ENCODE peak calls at places on chromosome 19, in five cellular contexts. One of them, this sample, is unnamed.
A peak's percentile ranks its signal among the peaks of the same experiment; 100 is the strongest.

GRCh38 chr19:19997656-19998268 is 41.5 kb downstream of the ZNF682 start:
- DNase-seq in HFF-Myc: no peak
- DNase-seq in fibroblast of pulmonary artery: no peak
- DNase-seq in heart right ventricle: peak; percentile 6
- DNase-seq in fibroblast of lung: no peak
- DNase-seq in this sample: peak; percentile 24

GRCh38 chr19:42563352-42564210 is 31.1 kb downstream of the CEACAM8 start:
- DNase-seq in fibroblast of pulmonary artery: peak; percentile 58
- DNase-seq in fibroblast of lung: peak; percentile 39
- DNase-seq in heart right ventricle: peak; percentile 32
- DNase-seq in HFF-Myc: peak; percentile 17
- DNase-seq in this sample: no peak

GRCh38 chr19:55070755-55071502 is 4.7 kb upstream of the EPS8L1 start:
- DNase-seq in fibroblast of pulmonary artery: peak; percentile 45
- DNase-seq in heart right ventricle: no peak
- DNase-seq in fibroblast of lung: peak; percentile 77
- DNase-seq in HFF-Myc: no peak
- DNase-seq in this sample: no peak

GRCh38 chr19:45863840-45864628 is at the start of gene FOXA3:
- DNase-seq in HFF-Myc: no peak
- DNase-seq in heart right ventricle: no peak
- DNase-seq in fibroblast of lung: peak; percentile 15
- DNase-seq in fibroblast of pulmonary artery: peak; percentile 25
- DNase-seq in this sample: peak; percentile 60

GRCh38 chr19:58330458-58330857 is 3.7 kb downstream of the ZSCAN22 start:
- DNase-seq in heart right ventricle: no peak
- DNase-seq in HFF-Myc: no peak
- DNase-seq in fibroblast of pulmonary artery: peak; percentile 78
- DNase-seq in fibroblast of lung: peak; percentile 75
- DNase-seq in this sample: no peak

GRCh38 chr19:41416194-41416674 is 10.9 kb downstream of the B3GNT8 start:
- DNase-seq in heart right ventricle: no peak
- DNase-seq in fibroblast of lung: no peak
- DNase-seq in fibroblast of pulmonary artery: no peak
- DNase-seq in HFF-Myc: no peak
- DNase-seq in this sample: no peak

GRCh38 chr19:54414156-54414555 is 1.1 kb upstream of the TTYH1 start:
- DNase-seq in HFF-Myc: no peak
- DNase-seq in fibroblast of pulmonary artery: no peak
- DNase-seq in fibroblast of lung: no peak
- DNase-seq in heart right ventricle: no peak
- DNase-seq in this sample: no peak

GRCh38 chr19:5880604-5881078 is 10.3 kb upstream of the FUT5 start:
- DNase-seq in fibroblast of lung: peak; percentile 72
- DNase-seq in fibroblast of pulmonary artery: peak; percentile 60
- DNase-seq in HFF-Myc: no peak
- DNase-seq in heart right ventricle: peak; percentile 75
- DNase-seq in this sample: no peak

GRCh38 chr19:294341-294818 is 3.2 kb upstream of the PLPP2 start:
- DNase-seq in fibroblast of pulmonary artery: peak; percentile 23
- DNase-seq in heart right ventricle: no peak
- DNase-seq in HFF-Myc: no peak
- DNase-seq in fibroblast of lung: no peak
- DNase-seq in this sample: no peak

GRCh38 chr19:42316223-42317211 is 3.4 kb downstream of the TMEM145 start:
- DNase-seq in heart right ventricle: no peak
- DNase-seq in fibroblast of pulmonary artery: no peak
- DNase-seq in HFF-Myc: no peak
- DNase-seq in fibroblast of lung: no peak
- DNase-seq in this sample: no peak

GRCh38 chr19:14774373-14774772 is 4.0 kb downstream of the ADGRE2 start:
- DNase-seq in heart right ventricle: no peak
- DNase-seq in HFF-Myc: no peak
- DNase-seq in fibroblast of pulmonary artery: no peak
- DNase-seq in fibroblast of lung: no peak
- DNase-seq in this sample: no peak

GRCh38 chr19:54521022-54521859 is 18.6 kb downstream of the LAIR2 start:
- DNase-seq in heart right ventricle: no peak
- DNase-seq in fibroblast of pulmonary artery: no peak
- DNase-seq in fibroblast of lung: no peak
- DNase-seq in HFF-Myc: no peak
- DNase-seq in this sample: no peak

GRCh38 chr19:40392894-40393517 is 3.0 kb upstream of the HIPK4 start:
- DNase-seq in fibroblast of pulmonary artery: no peak
- DNase-seq in HFF-Myc: no peak
- DNase-seq in heart right ventricle: no peak
- DNase-seq in fibroblast of lung: no peak
- DNase-seq in this sample: no peak

GRCh38 chr19:54952591-54953344 is 5.4 kb upstream of the NLRP7 start:
- DNase-seq in fibroblast of pulmonary artery: no peak
- DNase-seq in heart right ventricle: no peak
- DNase-seq in HFF-Myc: no peak
- DNase-seq in fibroblast of lung: peak; percentile 96
- DNase-seq in this sample: no peak

GRCh38 chr19:34253711-34254551 is 423 bp upstream of the GARRE1 start:
- DNase-seq in heart right ventricle: peak; percentile 90
- DNase-seq in fibroblast of lung: peak; percentile 59
- DNase-seq in fibroblast of pulmonary artery: no peak
- DNase-seq in HFF-Myc: no peak
- DNase-seq in this sample: peak; percentile 87

GRCh38 chr19:40134866-40135265 is 44.1 kb upstream of the ZNF780A start:
- DNase-seq in HFF-Myc: no peak
- DNase-seq in fibroblast of pulmonary artery: no peak
- DNase-seq in fibroblast of lung: no peak
- DNase-seq in heart right ventricle: no peak
- DNase-seq in this sample: no peak

GRCh38 chr19:5749505-5749904 is 29.1 kb downstream of the CATSPERD start:
- DNase-seq in fibroblast of pulmonary artery: no peak
- DNase-seq in heart right ventricle: no peak
- DNase-seq in fibroblast of lung: no peak
- DNase-seq in HFF-Myc: no peak
- DNase-seq in this sample: no peak

GRCh38 chr19:48210005-48210404 is 39.5 kb downstream of the ZSWIM9 start:
- DNase-seq in fibroblast of pulmonary artery: peak; percentile 13
- DNase-seq in HFF-Myc: no peak
- DNase-seq in heart right ventricle: no peak
- DNase-seq in fibroblast of lung: no peak
- DNase-seq in this sample: no peak
- TF ChIP-seq CTCF in fibroblast of pulmonary artery: no peak
- TF ChIP-seq CTCF in HFF-Myc: no peak
- TF ChIP-seq CTCF in heart right ventricle: no peak
- TF ChIP-seq CTCF in fibroblast of lung: no peak
- TF ChIP-seq CTCF in this sample: no peak

DNA sequence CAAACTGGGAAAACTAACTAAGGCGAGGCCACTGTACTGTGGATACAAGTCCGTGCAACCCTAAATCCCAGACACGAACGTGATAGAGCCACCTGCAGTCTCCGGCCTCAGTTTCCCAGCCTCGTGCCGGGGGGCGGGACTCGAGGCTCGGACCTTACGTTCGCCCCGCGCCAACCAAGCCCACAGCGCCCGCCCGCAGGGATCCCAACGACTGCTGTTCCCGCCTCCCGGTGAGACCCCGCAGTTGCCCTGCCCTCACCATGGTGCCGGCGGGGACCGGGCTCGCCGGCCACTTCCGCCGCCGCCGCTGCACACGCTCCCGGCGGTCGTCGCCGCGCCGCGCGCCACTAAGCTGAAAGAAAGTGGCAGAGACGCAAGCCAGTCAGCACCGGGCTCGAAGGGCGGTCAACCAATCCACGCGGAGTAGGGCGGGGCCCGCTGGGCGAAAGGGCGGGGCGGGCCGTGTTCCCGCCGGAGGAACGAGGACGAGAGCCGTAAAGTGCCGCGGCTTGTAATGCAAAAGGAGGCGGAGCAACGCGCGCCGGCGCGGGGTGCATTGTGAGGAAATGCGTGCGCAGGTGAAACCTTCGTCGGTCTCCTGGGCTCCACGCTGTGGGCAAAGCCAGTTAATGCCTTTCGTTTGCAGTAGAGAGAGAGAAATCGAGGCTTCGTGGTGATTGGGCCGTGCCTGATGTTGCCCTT is at the start of gene LSM4:
- DNase-seq in HFF-Myc: peak; percentile 88
- DNase-seq in fibroblast of pulmonary artery: peak; percentile 97
- DNase-seq in heart right ventricle: peak; percentile 98
- DNase-seq in fibroblast of lung: peak; percentile 95
- DNase-seq in this sample: peak; percentile 97
- TF ChIP-seq CTCF in HFF-Myc: no peak
- TF ChIP-seq CTCF in fibroblast of pulmonary artery: peak; percentile 33
- TF ChIP-seq CTCF in heart right ventricle: no peak
- TF ChIP-seq CTCF in fibroblast of lung: no peak
- TF ChIP-seq CTCF in this sample: peak; percentile 56

GRCh38 chr19:51712461-51713081 is 11.2 kb downstream of the HAS1 start:
- DNase-seq in fibroblast of lung: peak; percentile 52
- DNase-seq in HFF-Myc: no peak
- DNase-seq in fibroblast of pulmonary artery: peak; percentile 67
- DNase-seq in heart right ventricle: no peak
- DNase-seq in this sample: no peak
- TF ChIP-seq CTCF in fibroblast of lung: peak; percentile 14
- TF ChIP-seq CTCF in HFF-Myc: peak; percentile 49
- TF ChIP-seq CTCF in fibroblast of pulmonary artery: peak; percentile 55
- TF ChIP-seq CTCF in heart right ventricle: peak; percentile 40
- TF ChIP-seq CTCF in this sample: no peak

GRCh38 chr19:2254052-2254872 is 2.0 kb downstream of the JSRP1 start:
- DNase-seq in fibroblast of lung: peak; percentile 40
- DNase-seq in heart right ventricle: no peak
- DNase-seq in fibroblast of pulmonary artery: peak; percentile 49
- DNase-seq in HFF-Myc: no peak
- DNase-seq in this sample: no peak
- TF ChIP-seq CTCF in fibroblast of lung: peak; percentile 33
- TF ChIP-seq CTCF in heart right ventricle: peak; percentile 23
- TF ChIP-seq CTCF in fibroblast of pulmonary artery: peak; percentile 64
- TF ChIP-seq CTCF in HFF-Myc: peak; percentile 28
- TF ChIP-seq CTCF in this sample: no peak

DNA sequence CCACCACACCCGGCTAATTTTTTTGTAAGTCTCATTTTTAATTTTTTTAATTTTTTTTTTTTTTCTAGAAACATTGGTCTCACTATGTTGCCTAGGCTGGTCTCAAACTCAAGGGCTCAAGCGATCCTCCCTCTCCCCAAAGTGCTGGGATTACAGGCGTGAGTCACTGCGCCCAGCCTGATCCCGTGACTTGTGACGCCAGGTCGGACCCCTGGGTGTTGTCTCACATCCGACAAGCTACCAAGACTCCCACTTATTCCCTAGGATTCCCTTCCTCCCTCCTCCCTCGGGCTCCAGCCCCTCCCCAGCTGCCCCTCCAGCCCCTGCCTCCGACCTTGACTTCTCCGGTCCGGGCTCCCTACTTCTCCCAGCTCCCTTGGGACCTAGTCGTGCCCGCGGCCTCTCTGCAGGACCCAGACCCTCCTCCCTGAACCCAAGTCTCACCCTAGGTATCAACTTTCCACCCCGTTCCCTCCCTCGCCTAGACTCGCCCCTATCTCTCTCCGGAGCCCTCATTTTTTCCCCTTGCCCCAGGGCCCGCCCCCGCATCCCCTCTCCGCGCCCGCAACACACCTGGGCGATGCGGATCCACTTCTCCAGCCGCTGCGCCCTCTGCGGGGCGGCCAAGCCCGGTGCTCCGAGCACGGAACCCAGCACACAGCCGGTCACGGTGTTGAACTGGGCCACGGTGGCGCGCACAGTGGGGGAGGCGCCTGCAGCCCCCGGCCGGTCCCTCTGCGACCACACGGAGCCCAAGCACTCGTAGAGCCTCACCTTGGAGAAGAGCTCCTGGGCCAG is 13.1 kb downstream of the RGL3 start:
- DNase-seq in heart right ventricle: no peak
- DNase-seq in fibroblast of pulmonary artery: peak; percentile 56
- DNase-seq in HFF-Myc: no peak
- DNase-seq in fibroblast of lung: no peak
- DNase-seq in this sample: no peak
- TF ChIP-seq CTCF in heart right ventricle: peak; percentile 55
- TF ChIP-seq CTCF in fibroblast of pulmonary artery: peak; percentile 41
- TF ChIP-seq CTCF in HFF-Myc: peak; percentile 15
- TF ChIP-seq CTCF in fibroblast of lung: peak; percentile 20
- TF ChIP-seq CTCF in this sample: no peak

GRCh38 chr19:12990447-12990846 is 4.8 kb upstream of the NFIX start:
- DNase-seq in fibroblast of pulmonary artery: no peak
- DNase-seq in heart right ventricle: no peak
- DNase-seq in fibroblast of lung: no peak
- DNase-seq in HFF-Myc: no peak
- DNase-seq in this sample: no peak
- TF ChIP-seq CTCF in fibroblast of pulmonary artery: no peak
- TF ChIP-seq CTCF in heart right ventricle: no peak
- TF ChIP-seq CTCF in fibroblast of lung: no peak
- TF ChIP-seq CTCF in HFF-Myc: no peak
- TF ChIP-seq CTCF in this sample: no peak

GRCh38 chr19:32336259-32337111 is 8.9 kb upstream of the ZNF507 start:
- DNase-seq in fibroblast of lung: no peak
- DNase-seq in heart right ventricle: no peak
- DNase-seq in fibroblast of pulmonary artery: peak; percentile 83
- DNase-seq in HFF-Myc: no peak
- DNase-seq in this sample: no peak
- TF ChIP-seq CTCF in fibroblast of lung: no peak
- TF ChIP-seq CTCF in heart right ventricle: peak; percentile 28
- TF ChIP-seq CTCF in fibroblast of pulmonary artery: peak; percentile 34
- TF ChIP-seq CTCF in HFF-Myc: no peak
- TF ChIP-seq CTCF in this sample: no peak

This sample was measured in natural killer cell.